ENCODE peak calls at places on chromosomes 2 and 18, in ten cellular contexts. K, H, A, N, G, C, X, L, W and E are unnamed samples.

GRCh38 chr2:161913865-161914264 is 160.2 kb downstream of the DPP4 start:
- DNase-seq in L (no peak), X (no peak), K (no peak), G (no peak), N (peak; percentile 42), C (peak; percentile 43), H (no peak), A (no peak), W (no peak), E (no peak)

GRCh38 chr2:134640494-134640893 is 78.3 kb downstream of the TMEM163 start:
- DNase-seq in N (no peak), C (no peak), W (no peak), X (no peak), H (no peak), L (no peak), A (no peak), K (no peak), G (no peak), E (no peak)

GRCh38 chr18:79439201-79440023 is 43.7 kb downstream of the NFATC1 start:
- DNase-seq in K (no peak), N (peak; percentile 41), H (no peak), A (no peak), X (no peak), C (peak; percentile 42), G (no peak), L (no peak), W (no peak), E (no peak)

GRCh38 chr2:71306762-71307161 is 24.8 kb upstream of the ZNF638 start:
- DNase-seq in H (no peak), K (no peak), C (peak; percentile 66), N (no peak), X (no peak), A (no peak), W (no peak), L (no peak), G (no peak), E (no peak)

GRCh38 chr2:67567866-67568265 is 170.7 kb downstream of the ETAA1 start:
- DNase-seq in G (no peak), K (no peak), W (no peak), A (no peak), L (no peak), C (no peak), N (no peak), H (no peak), X (no peak), E (no peak)

GRCh38 chr2:68737717-68738116 is 3.1 kb downstream of the ARHGAP25 start:
- DNase-seq in A (no peak), C (no peak), X (peak; percentile 51), H (no peak), G (no peak), L (no peak), W (no peak), K (peak; percentile 65), N (no peak), E (no peak)

GRCh38 chr2:8028981-8029380 is 652.9 kb upstream of the ID2 start:
- DNase-seq in X (no peak), C (no peak), H (no peak), N (no peak), L (no peak), W (no peak), G (no peak), K (no peak), A (no peak), E (no peak)

GRCh38 chr2:99940963-99941362 is 201.4 kb downstream of the AFF3 start:
- DNase-seq in K (no peak), G (no peak), N (no peak), W (no peak), A (no peak), C (peak; percentile 94), L (no peak), H (no peak), X (no peak), E (no peak)

GRCh38 chr2:128781888-128782385 is 463.3 kb upstream of the HS6ST1 start:
- DNase-seq in G (peak; percentile 10), L (no peak), C (no peak), W (peak; percentile 17), A (peak; percentile 47), X (peak; percentile 42), K (no peak), H (peak; percentile 19), N (no peak), E (no peak)

GRCh38 chr2:118857677-118858484 is 10.4 kb upstream of the EN1 start:
- DNase-seq in C (no peak), L (no peak), K (no peak), W (no peak), H (peak; percentile 48), G (no peak), X (peak; percentile 37), A (peak; percentile 73), N (no peak), E (no peak)

GRCh38 chr2:231621051-231621879 is 28.6 kb downstream of the TEX44 start:
- DNase-seq in A (peak; percentile 76), W (no peak), C (no peak), N (no peak), K (no peak), H (peak; percentile 80), X (no peak), G (no peak), L (no peak), E (no peak)

GRCh38 chr18:25248755-25249154 is 103.2 kb downstream of the ZNF521 start:
- DNase-seq in N (no peak), A (no peak), G (no peak), K (no peak), H (no peak), W (no peak), C (no peak), X (no peak), L (no peak), E (no peak)

GRCh38 chr2:195408196-195408595 is 248.8 kb upstream of the SLC39A10 start:
- DNase-seq in X (no peak), L (no peak), C (no peak), N (no peak), G (no peak), H (no peak), W (no peak), A (no peak), K (no peak), E (no peak)

GRCh38 chr18:33495278-33495677 is 54.8 kb upstream of the CCDC178 start:
- DNase-seq in K (no peak), N (no peak), L (peak; percentile 66), G (no peak), H (peak; percentile 66), W (no peak), C (peak; percentile 64), X (no peak), A (no peak), E (peak; percentile 13)

GRCh38 chr2:86298411-86299390 is 38.7 kb downstream of the REEP1 start:
- DNase-seq in G (no peak), A (no peak), L (peak; percentile 37), K (no peak), X (no peak), H (no peak), W (no peak), C (no peak), N (peak; percentile 6), E (no peak)

GRCh38 chr2:27655155-27655951 is 8.1 kb downstream of the SUPT7L start:
- DNase-seq in H (no peak), A (no peak), C (peak; percentile 93), K (no peak), N (peak; percentile 36), W (no peak), L (no peak), X (no peak), G (no peak), E (no peak)

GRCh38 chr2:173657996-173658717 is 303.5 kb downstream of the CDCA7 start:
- DNase-seq in L (no peak), K (no peak), X (no peak), H (no peak), A (no peak), C (peak; percentile 95), G (no peak), N (peak; percentile 95), W (no peak), E (no peak)

GRCh38 chr2:214987261-214987660 is 151.2 kb downstream of the ABCA12 start:
- DNase-seq in G (no peak), C (no peak), N (no peak), L (no peak), H (no peak), X (no peak), A (no peak), K (no peak), W (no peak), E (no peak)

GRCh38 chr2:196244966-196245365 is 73.6 kb upstream of the STK17B start:
- DNase-seq in X (no peak), W (no peak), K (no peak), H (no peak), G (no peak), L (no peak), A (no peak), C (no peak), N (no peak), E (no peak)

GRCh38 chr18:24514439-24514838 is 54.0 kb downstream of the HRH4 start:
- DNase-seq in H (peak; percentile 50), C (peak; percentile 43), A (no peak), L (no peak), N (no peak), K (no peak), G (no peak), X (no peak), W (no peak), E (no peak)

GRCh38 chr2:240463274-240463865 is 27.9 kb downstream of the GPC1 start:
- DNase-seq in K (no peak), X (no peak), W (peak; percentile 19), A (peak; percentile 71), G (peak; percentile 14), C (no peak), L (no peak), H (peak; percentile 22), N (no peak), E (peak; percentile 8)

GRCh38 chr18:47036298-47036874 is 965 bp upstream of the ELOA2 start:
- DNase-seq in X (no peak), H (no peak), A (no peak), G (no peak), W (no peak), K (no peak), L (peak; percentile 25), N (peak; percentile 14), C (peak; percentile 13), E (no peak)
- TF ChIP-seq CTCF in X (no peak), H (peak; percentile 76), A (peak; percentile 21), G (no peak), W (no peak), K (no peak), L (peak; percentile 39), N (peak; percentile 45), C (peak; percentile 52), E (peak; percentile 51)

GRCh38 chr2:37026050-37026449 is 58.1 kb downstream of the HEATR5B start:
- DNase-seq in K (no peak), G (no peak), H (peak; percentile 53), L (no peak), C (no peak), W (no peak), X (no peak), N (no peak), A (no peak), E (no peak)
- TF ChIP-seq CTCF in K (no peak), G (no peak), H (peak; percentile 65), L (peak; percentile 22), C (peak; percentile 17), W (no peak), X (no peak), N (no peak), A (no peak), E (peak; percentile 31)

GRCh38 chr2:190431907-190432306 is 23.8 kb downstream of the MFSD6 start:
- DNase-seq in N (no peak), K (no peak), L (no peak), C (no peak), H (no peak), W (no peak), A (no peak), G (no peak), X (no peak), E (no peak)
- TF ChIP-seq CTCF in N (no peak), K (no peak), L (no peak), C (no peak), H (no peak), W (no peak), A (no peak), G (no peak), X (no peak), E (no peak)

GRCh38 chr2:133146893-133147292 is 421.4 kb downstream of the NCKAP5 start:
- DNase-seq in C (no peak), W (no peak), L (no peak), A (no peak), G (no peak), X (no peak), N (no peak), K (no peak), H (no peak), E (no peak)
- TF ChIP-seq CTCF in C (no peak), W (no peak), L (no peak), A (no peak), G (no peak), X (no peak), N (no peak), K (no peak), H (no peak), E (no peak)